ENCODE peak calls at places on chromosome 3, in five cellular contexts. S is foreskin keratinocyte; O is stimulated activated CD4-positive, alpha-beta T cell treated with anti-CD3 and anti-CD28 coated beads, Interleukin-1b, Interleukin-23, amount 100 ng/mL, for 24 hours; W is neural crest cell; C is fibroblast of the aortic adventitia. Y is an unnamed sample.

GRCh38 chr3:53806182-53807116 is 39.8 kb downstream of the CHDH start:
- DNase-seq in S (peak; percentile 3), O (no peak), W (no peak), C (peak; percentile 90), Y (no peak)

GRCh38 chr3:179713643-179714090 is 60.8 kb downstream of the USP13 start:
- DNase-seq in C (no peak), O (no peak), W (no peak), S (no peak), Y (no peak)

GRCh38 chr3:5013021-5013906 is 34.0 kb downstream of the BHLHE40 start:
- DNase-seq in S (peak; percentile 82), C (peak; percentile 41), O (no peak), W (no peak), Y (no peak)

GRCh38 chr3:16249336-16249735 is 15.4 kb downstream of the DPH3 start:
- DNase-seq in C (peak; percentile 49), S (no peak), W (peak; percentile 29), O (no peak), Y (no peak)

GRCh38 chr3:175304437-175304836 is 445.3 kb downstream of the NAALADL2 start:
- DNase-seq in W (no peak), S (no peak), O (no peak), C (no peak), Y (no peak)

GRCh38 chr3:45554001-45554691 is 40.4 kb upstream of the LIMD1 start:
- DNase-seq in C (no peak), S (no peak), O (no peak), W (no peak), Y (no peak)

GRCh38 chr3:172279191-172279640 is 169.0 kb downstream of the GHSR start:
- DNase-seq in C (peak; percentile 41), O (no peak), S (no peak), W (no peak), Y (no peak)

GRCh38 chr3:16884084-16884747 is 539 bp upstream of the PLCL2 start:
- DNase-seq in O (no peak), C (no peak), S (no peak), W (peak; percentile 81), Y (peak; percentile 47)

GRCh38 chr3:63661242-63661641 is 8.8 kb downstream of the SNTN start:
- DNase-seq in C (peak; percentile 27), S (no peak), O (no peak), W (no peak), Y (no peak)

GRCh38 chr3:11385908-11386307 is 113.7 kb downstream of the ATG7 start:
- DNase-seq in C (peak; percentile 83), S (no peak), O (no peak), W (no peak), Y (peak; percentile 22)

GRCh38 chr3:6622712-6623111 is 238.2 kb upstream of the GRM7 start:
- DNase-seq in W (no peak), O (no peak), C (no peak), S (no peak), Y (no peak)

GRCh38 chr3:122661633-122662032 is 19.0 kb upstream of the PARP14 start:
- DNase-seq in S (no peak), O (no peak), W (no peak), C (no peak), Y (no peak)

GRCh38 chr3:99545941-99546580 is 92.3 kb upstream of the COL8A1 start:
- DNase-seq in W (no peak), S (no peak), O (no peak), C (peak; percentile 46), Y (no peak)

GRCh38 chr3:31248619-31248992 is 284.1 kb upstream of the STT3B start:
- DNase-seq in O (no peak), S (no peak), C (no peak), W (no peak), Y (no peak)

GRCh38 chr3:153927107-153927506 is 194.1 kb upstream of the ARHGEF26 start:
- DNase-seq in W (no peak), C (peak; percentile 88), O (no peak), S (peak; percentile 66), Y (no peak)

GRCh38 chr3:74633021-74633420 is 18.6 kb upstream of the CNTN3 start:
- DNase-seq in O (no peak), C (no peak), S (no peak), W (no peak), Y (no peak)

GRCh38 chr3:30500666-30501399 is 105.6 kb upstream of the TGFBR2 start:
- DNase-seq in W (no peak), O (no peak), S (no peak), C (no peak), Y (no peak)

GRCh38 chr3:102471001-102471400 is 36.2 kb downstream of the ZPLD1 start:
- DNase-seq in C (no peak), O (no peak), S (no peak), W (no peak), Y (no peak)